ENCODE peak calls at places on chromosome 16, in six cellular contexts. D, H, F, Q, E and N are unnamed samples.

GRCh38 chr16:30166202-30166902 is 17.1 kb upstream of the CORO1A start:
- DNase-seq in D (no peak), F (no peak), H (no peak), E (no peak), Q (no peak), N (no peak)

GRCh38 chr16:7325835-7326234 is 6.8 kb upstream of the RBFOX1 start:
- DNase-seq in Q (no peak), F (no peak), H (no peak), D (no peak), E (no peak), N (no peak)

GRCh38 chr16:46844771-46845170 is 13.8 kb upstream of the C16orf87 start:
- DNase-seq in E (peak), F (no peak), D (no peak), H (no peak), Q (no peak), N (peak)

GRCh38 chr16:85555549-85556455 is 57.3 kb upstream of the GSE1 start:
- DNase-seq in E (no peak), H (no peak), F (no peak), D (no peak), Q (no peak), N (no peak)

GRCh38 chr16:2743007-2743810 is 9.2 kb upstream of the SRRM2 start:
- DNase-seq in D (peak), E (no peak), F (no peak), Q (no peak), H (no peak), N (no peak)

GRCh38 chr16:3945751-3946603 is 65.5 kb upstream of the CREBBP start:
- DNase-seq in F (peak), E (no peak), H (no peak), Q (peak), D (no peak), N (peak)

GRCh38 chr16:89257757-89258465 is 40.4 kb downstream of the ZNF778 start:
- DNase-seq in E (no peak), D (peak), Q (no peak), F (no peak), H (no peak), N (no peak)

GRCh38 chr16:3643095-3643730 is 11.3 kb upstream of the DNASE1 start:
- DNase-seq in H (no peak), D (peak), Q (no peak), F (no peak), E (no peak), N (no peak)

GRCh38 chr16:88017006-88017405 is 65.8 kb downstream of the BANP start:
- DNase-seq in E (no peak), D (no peak), Q (no peak), H (no peak), F (no peak), N (no peak)